ENCODE peak calls at places on chromosomes 5 and 9, in six cellular contexts. W is heart right ventricle; Y is fibroblast of lung; A is tibial nerve; D is psoas muscle; V is CD4-positive, alpha-beta memory T cell. H is an unnamed sample.

GRCh38 chr9:133657120-133657661 is 21.0 kb downstream of the DBH start:
- DNase-seq in V (no peak), W (no peak), Y (peak; percentile 18), D (no peak), A (no peak), H (no peak)

GRCh38 chr9:113454914-113455761 is 8.4 kb upstream of the RGS3 start:
- DNase-seq in V (no peak), Y (peak; percentile 98), W (peak; percentile 68), A (peak; percentile 34), D (no peak), H (no peak)

GRCh38 chr5:16568875-16569580 is 47.8 kb downstream of the RETREG1 start:
- DNase-seq in A (no peak), W (peak; percentile 34), V (no peak), Y (peak; percentile 77), D (no peak), H (no peak)

GRCh38 chr5:160643588-160643987 is 208.4 kb downstream of the ATP10B start:
- DNase-seq in A (no peak), D (no peak), W (no peak), V (no peak), Y (no peak), H (no peak)

GRCh38 chr5:54689411-54690251 is 172.1 kb downstream of the SNX18 start:
- DNase-seq in A (no peak), W (no peak), Y (peak; percentile 68), V (no peak), D (no peak), H (no peak)

GRCh38 chr5:44001675-44002380 is 387.4 kb downstream of the FGF10 start:
- DNase-seq in W (no peak), D (no peak), Y (no peak), V (no peak), A (no peak), H (no peak)

GRCh38 chr5:180636403-180637075 is 12.9 kb downstream of the FLT4 start:
- DNase-seq in D (peak; percentile 33), W (no peak), V (no peak), Y (peak; percentile 79), A (no peak), H (no peak)

GRCh38 chr5:143248822-143249579 is 154.5 kb downstream of the NR3C1 start:
- DNase-seq in V (no peak), W (no peak), A (no peak), D (no peak), Y (peak; percentile 92), H (no peak)

GRCh38 chr9:73132034-73132776 is 19.5 kb upstream of the ANXA1 start:
- DNase-seq in D (peak; percentile 72), V (peak; percentile 90), A (peak; percentile 63), Y (peak; percentile 85), W (peak; percentile 79), H (no peak)

GRCh38 chr9:125089331-125089730 is 54.0 kb downstream of the SCAI start:
- DNase-seq in W (no peak), V (no peak), A (no peak), Y (no peak), D (no peak), H (peak; percentile 43)

GRCh38 chr9:130986311-130986940 is 22.5 kb upstream of the LAMC3 start:
- DNase-seq in W (no peak), A (no peak), Y (no peak), V (no peak), D (no peak), H (no peak)

GRCh38 chr5:14143509-14143842 is 334 bp downstream of the TRIO start:
- DNase-seq in W (no peak), A (no peak), D (no peak), V (no peak), Y (no peak), H (no peak)

GRCh38 chr9:132787748-132788159 is 90.3 kb downstream of the AK8 start:
- DNase-seq in D (no peak), Y (no peak), V (no peak), A (no peak), W (no peak), H (no peak)

GRCh38 chr9:99140685-99141314 is 35.9 kb downstream of the TGFBR1 start:
- DNase-seq in W (peak; percentile 41), Y (peak; percentile 47), D (peak; percentile 41), V (peak; percentile 55), A (peak; percentile 43), H (peak; percentile 71)

GRCh38 chr5:124645396-124645795 is 101.0 kb downstream of the ZNF608 start:
- DNase-seq in W (no peak), A (no peak), Y (no peak), D (no peak), V (no peak), H (peak; percentile 73)

DNA sequence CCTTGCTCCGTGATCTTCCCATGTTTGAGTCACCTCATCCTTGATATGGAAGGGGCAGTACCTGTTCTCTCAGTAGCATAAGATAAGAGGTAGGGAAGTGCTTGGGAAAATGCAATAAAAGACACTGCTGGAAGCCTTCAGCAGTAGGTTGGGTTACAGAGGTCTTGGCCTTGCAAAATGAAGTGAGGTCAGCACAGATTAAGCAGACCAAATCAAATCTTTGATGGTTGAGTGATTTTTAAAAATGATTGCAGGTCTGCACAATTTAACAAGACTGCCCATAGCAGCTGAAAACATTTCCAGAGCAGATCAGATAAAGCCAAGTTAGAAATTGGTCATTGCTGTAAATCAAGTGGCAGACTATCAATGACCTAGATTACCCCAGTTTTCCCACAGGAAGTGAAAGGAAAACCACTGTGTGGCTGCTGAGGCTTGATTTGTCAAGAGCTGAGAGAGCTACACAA is 32.9 kb downstream of the PALM2AKAP2 start:
- DNase-seq in V (no peak), Y (no peak), D (no peak), A (no peak), W (no peak), H (no peak)
- H3K4me3 ChIP-seq in V (no peak overlapping the region), Y (no peak overlapping the region), D (no peak overlapping the region), A (no peak overlapping the region), W (no peak overlapping the region), H (no peak overlapping the region)

DNA sequence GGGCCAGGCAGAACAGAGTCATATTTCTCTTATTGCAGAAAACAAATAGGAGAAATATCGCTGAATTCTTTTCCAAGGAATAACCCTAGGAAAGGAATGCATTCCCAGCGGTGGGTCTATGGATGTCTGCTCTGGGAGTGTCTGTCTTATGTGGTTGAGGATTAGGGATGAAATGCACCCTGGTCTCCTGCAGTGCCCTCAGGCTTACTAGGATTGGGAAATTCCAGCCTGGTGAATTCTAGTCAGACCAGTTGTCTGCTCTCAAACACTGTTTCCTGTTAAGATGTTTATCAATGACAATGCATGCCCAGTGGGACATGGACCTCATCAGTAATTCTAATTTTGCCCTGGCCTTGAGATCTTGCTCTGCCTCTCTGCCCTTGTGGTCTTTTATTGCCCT is 136.1 kb upstream of the ELAVL2 start:
- DNase-seq in A (no peak), W (no peak), D (no peak), Y (no peak), V (no peak), H (no peak)
- H3K9me3 ChIP-seq in A (no peaks in the 10 kb centered on the region), W (peaks cover 6% of the 10 kb centered on the region), D (no peaks in the 10 kb centered on the region), Y (no peaks in the 10 kb centered on the region), V (no peaks in the 10 kb centered on the region), H (peaks cover 9% of the 10 kb centered on the region)

GRCh38 chr5:68169898-68170297 is 45.7 kb upstream of the PIK3R1 start:
- DNase-seq in Y (no peak), W (peak; percentile 18), D (no peak), V (no peak), A (peak; percentile 41), H (no peak)

GRCh38 chr5:68172314-68172713 is 43.2 kb upstream of the PIK3R1 start:
- DNase-seq in A (peak; percentile 75), V (no peak), Y (no peak), D (peak; percentile 67), W (no peak), H (no peak)

GRCh38 chr5:68167195-68167651 is 48.3 kb upstream of the PIK3R1 start:
- DNase-seq in W (no peak), D (no peak), A (no peak), V (no peak), Y (no peak), H (no peak)

GRCh38 chr5:68173007-68173406 is 42.5 kb upstream of the PIK3R1 start:
- DNase-seq in W (no peak), Y (peak; percentile 18), D (no peak), A (peak; percentile 43), V (no peak), H (no peak)

GRCh38 chr5:68171101-68171558 is 44.4 kb upstream of the PIK3R1 start:
- DNase-seq in D (peak; percentile 85), W (peak; percentile 42), V (no peak), A (peak; percentile 83), Y (peak; percentile 62), H (no peak)
- H3K4me3 ChIP-seq in D (peak overlapping the region; percentile 53), W (no peak overlapping the region), V (no peak overlapping the region), A (peak overlapping the region; percentile 16), Y (no peak overlapping the region), H (no peak overlapping the region)

GRCh38 chr9:102273952-102274351 is 535.5 kb upstream of the GRIN3A start:
- DNase-seq in D (no peak), Y (no peak), A (no peak), V (no peak), W (no peak), H (no peak)
- H3K9me3 ChIP-seq in D (no peaks in the 10 kb centered on the region), Y (no peaks in the 10 kb centered on the region), A (no peaks in the 10 kb centered on the region), V (no peaks in the 10 kb centered on the region), W (peaks cover under 1% of the 10 kb centered on the region), H (peaks cover 47% of the 10 kb centered on the region)

H was measured in Karpas-422.